ENCODE peak calls at places on chromosomes 4 and X, in six cellular contexts. J is HepG2, M is upper lobe of left lung, F is A549, H is K562, U is GM12878. P is an unnamed sample.

GRCh38 chrX:104854188-104854587 is 288.2 kb downstream of the IL1RAPL2 start:
- ATAC-seq in J (no peak), F (no peak), M (no peak), U (peak; percentile 65), H (no peak), P (no peak)

GRCh38 chr4:148649669-148650331 is 207.6 kb upstream of the NR3C2 start:
- ATAC-seq in H (no peak), M (no peak), U (no peak), J (no peak), F (no peak), P (no peak)

GRCh38 chrX:45830343-45830742 is 629.7 kb upstream of the DIPK2B start:
- ATAC-seq in U (no peak), J (no peak), H (no peak), F (no peak), M (no peak), P (no peak)

GRCh38 chr4:146283758-146284651 is 69.7 kb downstream of the REELD1 start:
- ATAC-seq in U (peak; percentile 20), H (no peak), M (no peak), F (no peak), J (no peak), P (no peak)

GRCh38 chr4:3269105-3269927 is 20.4 kb downstream of the MSANTD1 start:
- ATAC-seq in F (no peak), M (peak; percentile 15), U (peak; percentile 23), H (peak; percentile 35), J (peak; percentile 58), P (peak; percentile 59)

GRCh38 chrX:39667746-39668507 is 429.8 kb downstream of the BCOR start:
- ATAC-seq in J (no peak), F (no peak), U (no peak), M (no peak), H (no peak), P (no peak)

GRCh38 chrX:119488749-119489148 is 20.5 kb downstream of the SLC25A5 start:
- ATAC-seq in J (peak; percentile 31), U (peak; percentile 64), M (peak; percentile 56), H (peak; percentile 55), F (peak; percentile 85), P (no peak)

GRCh38 chr4:140675599-140676231 is 80.5 kb downstream of the TBC1D9 start:
- ATAC-seq in U (peak; percentile 20), J (no peak), F (no peak), H (no peak), M (no peak), P (no peak)

GRCh38 chr4:54058171-54058570 is 6.2 kb downstream of the CHIC2 start:
- ATAC-seq in M (no peak), H (no peak), F (no peak), J (no peak), U (peak; percentile 62), P (no peak)

GRCh38 chr4:1137063-1137771 is 23.9 kb upstream of the RNF212 start:
- ATAC-seq in U (no peak), F (no peak), H (no peak), M (no peak), J (no peak), P (no peak)

GRCh38 chr4:113444386-113444785 is 317.2 kb downstream of the CAMK2D start:
- ATAC-seq in F (no peak), H (no peak), M (no peak), J (no peak), U (no peak), P (peak; percentile 29)

DNA sequence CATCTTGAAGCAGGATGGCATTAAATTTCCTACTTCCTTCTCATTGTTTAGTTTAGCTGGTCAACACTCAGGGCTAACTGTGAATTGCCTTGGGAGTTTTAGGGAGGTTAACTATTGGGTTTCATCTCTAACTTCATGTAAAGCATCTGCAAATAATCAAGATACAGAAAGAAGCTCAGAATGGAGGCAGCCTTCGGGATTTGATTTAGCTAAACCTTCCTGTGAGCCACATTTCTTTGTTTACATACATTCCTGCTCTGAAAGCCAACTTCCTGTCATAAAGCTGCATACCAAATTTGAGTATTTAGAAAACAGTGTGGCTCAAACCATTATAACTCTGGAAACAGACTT is 131.7 kb upstream of the PCDH18 start:
- ATAC-seq in J (no peak), F (no peak), H (no peak), M (no peak), U (no peak), P (peak; percentile 14)
- H3K27ac ChIP-seq in J (no peak overlapping the region), F (no peak overlapping the region), H (no peak overlapping the region), M (no peak overlapping the region), U (no peak overlapping the region), P (peak overlapping the region; percentile 48)

DNA sequence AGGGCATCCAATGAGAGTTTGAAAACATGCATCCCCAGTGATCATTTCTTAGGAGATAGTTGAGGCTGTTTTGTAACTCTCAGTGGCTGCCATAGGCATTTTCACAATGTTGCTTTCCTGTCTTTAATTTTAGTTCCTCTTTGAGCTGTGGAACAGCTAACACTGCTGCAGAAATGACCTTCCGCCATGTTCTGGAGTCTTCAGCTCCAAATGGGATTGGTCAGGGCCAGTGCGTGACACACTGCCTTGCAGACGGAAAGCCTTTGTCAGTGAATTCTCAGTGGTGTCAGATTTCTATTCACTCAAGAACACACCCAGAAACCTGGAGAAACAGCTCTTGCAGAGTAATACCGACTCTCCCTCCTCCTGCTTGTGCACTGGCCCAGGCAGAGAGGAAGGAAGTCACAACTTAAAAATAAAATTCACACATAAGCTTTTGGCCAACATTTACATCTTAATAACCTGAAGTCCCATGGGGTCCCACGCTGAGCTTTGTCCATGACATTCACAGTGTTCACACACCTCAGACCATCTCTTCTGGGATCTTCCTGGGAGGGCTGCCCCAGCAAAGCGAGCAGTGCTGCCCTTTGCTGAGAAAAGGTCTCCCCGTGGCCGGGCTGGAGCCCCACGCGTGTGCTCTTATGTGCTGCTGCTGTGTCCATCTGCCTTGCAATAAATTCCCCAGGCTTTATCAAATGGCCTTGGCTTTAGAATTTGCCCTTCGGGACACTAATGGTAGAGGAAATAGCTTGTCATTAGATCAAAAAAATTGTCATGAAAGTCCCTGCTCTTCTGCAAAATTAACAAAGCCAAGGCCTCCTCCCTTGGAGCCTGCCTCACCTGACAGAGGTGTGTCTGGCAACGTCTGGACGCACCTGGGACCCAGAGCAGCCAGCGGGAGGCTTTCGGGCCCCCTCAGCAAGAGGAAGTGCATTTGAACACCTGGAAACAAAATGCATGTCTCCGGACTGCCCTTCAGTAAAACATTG is 126.8 kb downstream of the IRF2 start:
- ATAC-seq in M (peak; percentile 63), H (peak; percentile 87), J (peak; percentile 1), F (no peak), U (peak; percentile 58), P (peak; percentile 56)
- TF ChIP-seq EP300 in M (no peak), H (no peak), J (no peak), F (no peak), U (no peak), P (no peak)

GRCh38 chr4:76856183-76856969 is 41.6 kb downstream of the SOWAHB start:
- ATAC-seq in J (peak; percentile 96), U (no peak), M (no peak), H (no peak), F (peak; percentile 81), P (no peak)

GRCh38 chr4:76851375-76851774 is 46.6 kb downstream of the SOWAHB start:
- ATAC-seq in M (no peak), U (no peak), H (no peak), F (no peak), J (no peak), P (no peak)

GRCh38 chr4:76854858-76855257 is 43.1 kb downstream of the SOWAHB start:
- ATAC-seq in H (no peak), U (peak; percentile 76), J (no peak), F (no peak), M (no peak), P (no peak)

DNA sequence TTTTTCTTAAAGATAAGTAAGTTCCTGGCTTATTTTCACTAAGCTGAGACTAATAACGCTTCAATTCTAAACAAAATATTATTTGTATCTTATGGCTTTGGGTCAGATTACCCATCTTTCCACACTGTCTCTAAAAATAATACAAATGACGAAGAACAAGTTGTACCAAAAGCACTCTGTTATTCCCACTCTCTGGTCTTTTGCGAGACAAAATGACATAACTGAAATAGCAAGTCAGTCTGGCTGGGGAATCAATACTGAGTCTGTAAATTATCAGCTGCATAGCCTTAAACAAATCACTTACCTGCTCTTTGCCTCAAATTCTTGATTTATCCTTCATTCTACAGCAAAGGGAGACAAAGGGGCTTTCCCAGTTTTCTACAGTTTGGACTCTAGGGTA is 40.9 kb downstream of the SOWAHB start:
- ATAC-seq in U (no peak), J (no peak), M (no peak), H (no peak), F (no peak), P (no peak)
- H3K27ac ChIP-seq in U (no peak overlapping the region), J (no peak overlapping the region), M (no peak overlapping the region), H (no peak overlapping the region), F (peak overlapping the region; percentile 46), P (no peak overlapping the region)

GRCh38 chrX:134251241-134251640 is 14.3 kb downstream of the CCDC160 start:
- ATAC-seq in J (no peak), U (no peak), H (no peak), M (no peak), F (no peak), P (no peak)
- TF ChIP-seq EP300 in J (no peak), U (no peak), H (no peak), M (no peak), F (no peak), P (no peak)

DNA sequence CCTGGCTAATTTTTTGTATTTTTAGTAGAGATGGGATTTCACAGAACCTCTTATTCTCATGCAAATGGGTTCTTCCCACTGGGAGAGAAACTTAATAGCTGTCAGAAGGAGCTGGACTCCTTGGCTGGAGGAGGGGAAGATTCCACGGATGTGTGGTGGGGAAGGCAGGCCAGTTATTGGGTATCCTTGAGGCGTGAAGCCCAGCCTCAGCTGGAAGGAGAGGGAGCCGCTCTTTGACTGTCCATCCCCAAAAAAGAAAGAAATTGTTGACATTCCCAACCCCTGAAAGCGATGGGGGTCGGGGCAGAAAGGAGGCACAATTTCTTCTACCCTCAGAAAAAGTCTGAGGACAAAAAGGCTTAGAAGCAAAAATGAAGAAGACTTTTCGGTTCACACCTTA is 983.1 kb upstream of the PABPC4L start:
- ATAC-seq in H (no peak), F (no peak), M (no peak), U (no peak), J (no peak), P (no peak)
- H3K27ac ChIP-seq in H (no peak overlapping the region), F (no peak overlapping the region), M (no peak overlapping the region), U (no peak overlapping the region), J (no peak overlapping the region), P (no peak overlapping the region)